ENCODE peak calls at places on chromosomes 5 and 9, in ten cellular contexts. I is stomach, W is AG04450, R is lower leg skin, P is fibroblast of mammary gland, K is IMR-90, G is mucosa of descending colon, E is heart left ventricle, T is esophagus squamous epithelium, Q is kidney epithelial cell. V is an unnamed sample.

GRCh38 chr5:79800979-79801827 is 111.6 kb downstream of the CMYA5 start:
- DNase-seq in I (no peak), W (no peak), R (no peak), P (peak), K (peak), G (no peak), E (no peak), T (no peak), Q (no peak), V (peak)

GRCh38 chr9:124345063-124345462 is 70.2 kb downstream of the PSMB7 start:
- DNase-seq in I (no peak), W (no peak), R (no peak), P (no peak), K (no peak), G (peak), E (peak), T (no peak), Q (no peak), V (no peak)

GRCh38 chr5:170572453-170572852 is 68.6 kb downstream of the KCNIP1 start:
- DNase-seq in I (no peak), W (no peak), R (no peak), P (peak), K (no peak), G (no peak), E (no peak), T (no peak), Q (peak), V (no peak)

GRCh38 chr5:31364881-31365636 is 166.8 kb downstream of the DROSHA start:
- DNase-seq in I (no peak), W (no peak), R (no peak), P (peak), K (peak), G (no peak), E (no peak), T (no peak), Q (no peak), V (no peak)

GRCh38 chr5:124963236-124963929 is 216.9 kb upstream of the ZNF608 start:
- DNase-seq in I (no peak), W (peak), R (no peak), P (peak), K (peak), G (no peak), E (no peak), T (no peak), Q (no peak), V (peak)

GRCh38 chr5:32708949-32709348 is 2.2 kb upstream of the NPR3 start:
- DNase-seq in I (no peak), W (no peak), R (no peak), P (no peak), K (no peak), G (no peak), E (no peak), T (no peak), Q (no peak), V (no peak)

GRCh38 chr5:173872887-173873286 is 15.3 kb upstream of the CPEB4 start:
- DNase-seq in I (no peak), W (no peak), R (no peak), P (no peak), K (no peak), G (no peak), E (no peak), T (no peak), Q (no peak), V (no peak)

GRCh38 chr5:67211926-67212325 is 15.3 kb upstream of the CD180 start:
- DNase-seq in I (no peak), W (peak), R (no peak), P (peak), K (peak), G (no peak), E (no peak), T (no peak), Q (peak), V (peak)

GRCh38 chr5:179193746-179194145 is 133.6 kb downstream of the ZNF354C start:
- DNase-seq in I (no peak), W (no peak), R (no peak), P (no peak), K (no peak), G (no peak), E (peak), T (no peak), Q (no peak), V (no peak)

GRCh38 chr9:114163517-114163924 is 8.2 kb downstream of the COL27A1 start:
- DNase-seq in I (peak), W (no peak), R (no peak), P (peak), K (peak), G (no peak), E (peak), T (no peak), Q (no peak), V (peak)

GRCh38 chr5:95283022-95283615 is 1.8 kb downstream of the MCTP1 start:
- DNase-seq in I (no peak), W (no peak), R (no peak), P (no peak), K (no peak), G (no peak), E (no peak), T (no peak), Q (no peak), V (no peak)

GRCh38 chr5:61408476-61409168 is 76.6 kb downstream of the ZSWIM6 start:
- DNase-seq in I (peak), W (peak), R (peak), P (peak), K (peak), G (peak), E (peak), T (peak), Q (peak), V (peak)
- H3K4me3 ChIP-seq in I (peak), W (peak), R (no peak), P (peak), K (no peak), G (peak), E (peak), T (no peak), Q (peak), V (peak)

DNA sequence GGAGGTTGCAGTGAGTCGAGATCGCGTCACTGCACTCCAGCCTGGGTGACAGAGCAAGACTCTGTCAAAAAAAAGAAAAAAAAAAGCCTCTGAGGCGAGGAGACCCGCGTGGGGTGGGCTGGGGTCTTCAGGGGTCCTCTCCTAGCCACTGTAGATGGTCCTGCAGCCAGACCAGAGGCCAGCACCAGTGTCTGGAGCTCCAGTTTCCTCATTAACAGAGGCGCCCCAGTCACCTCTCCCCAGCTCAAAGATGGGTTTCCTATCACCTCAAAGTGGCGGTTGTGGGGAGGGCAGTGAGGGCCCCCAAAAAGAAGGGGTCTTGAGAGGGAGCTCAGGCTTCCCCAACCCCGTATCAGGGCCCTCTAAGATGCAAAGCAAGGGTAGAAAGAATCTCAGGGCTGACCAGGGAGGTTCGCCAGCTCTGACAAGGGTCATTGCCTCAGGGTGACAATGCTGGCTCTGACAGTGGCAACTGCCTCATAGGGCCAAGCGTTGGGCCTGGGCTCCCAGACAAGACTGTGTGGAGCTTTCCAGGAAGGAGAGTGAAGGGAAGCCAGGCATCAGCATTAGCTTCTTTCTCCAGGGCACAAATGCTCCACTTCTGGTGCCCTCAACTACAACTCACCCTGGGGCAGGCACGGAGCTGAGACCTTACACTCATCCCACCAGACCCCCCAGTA is 15.0 kb downstream of the STK10 start:
- DNase-seq in I (no peak), W (no peak), R (no peak), P (no peak), K (no peak), G (no peak), E (peak), T (no peak), Q (no peak), V (no peak)
- H3K4me3 ChIP-seq in I (no peak), W (no peak), R (no peak), P (no peak), K (no peak), G (no peak), E (no peak), T (no peak), Q (no peak), V (no peak)

GRCh38 chr9:82127993-82128710 is 139.6 kb downstream of the SPATA31D1 start:
- DNase-seq in I (no peak), W (no peak), R (no peak), P (no peak), K (no peak), G (no peak), E (no peak), T (no peak), Q (no peak), V (no peak)
- H3K4me3 ChIP-seq in I (no peak), W (no peak), R (no peak), P (no peak), K (no peak), G (no peak), E (no peak), T (no peak), Q (no peak), V (no peak)

GRCh38 chr9:84849049-84849448 is 179.5 kb downstream of the NTRK2 start:
- DNase-seq in I (no peak), W (no peak), R (no peak), P (no peak), K (no peak), G (no peak), E (no peak), T (no peak), Q (no peak), V (no peak)

GRCh38 chr9:84845956-84846355 is 176.4 kb downstream of the NTRK2 start:
- DNase-seq in I (no peak), W (no peak), R (no peak), P (no peak), K (no peak), G (no peak), E (no peak), T (no peak), Q (no peak), V (no peak)

GRCh38 chr9:84843175-84843824 is 173.8 kb downstream of the NTRK2 start:
- DNase-seq in I (no peak), W (no peak), R (no peak), P (no peak), K (no peak), G (peak), E (no peak), T (no peak), Q (no peak), V (no peak)

GRCh38 chr9:84850830-84851372 is 181.4 kb downstream of the NTRK2 start:
- DNase-seq in I (no peak), W (no peak), R (no peak), P (no peak), K (no peak), G (no peak), E (no peak), T (no peak), Q (no peak), V (no peak)

GRCh38 chr9:84846501-84847323 is 177.2 kb downstream of the NTRK2 start:
- DNase-seq in I (no peak), W (no peak), R (no peak), P (no peak), K (no peak), G (no peak), E (no peak), T (no peak), Q (no peak), V (no peak)
- H3K4me3 ChIP-seq in I (no peak), W (no peak), R (no peak), P (no peak), K (no peak), G (no peak), E (no peak), T (no peak), Q (no peak), V (no peak)

GRCh38 chr5:36605241-36605640 is 1.2 kb upstream of the SLC1A3 start:
- DNase-seq in I (no peak), W (no peak), R (no peak), P (peak), K (no peak), G (no peak), E (no peak), T (no peak), Q (no peak), V (no peak)

GRCh38 chr5:36607114-36607561 is 732 bp downstream of the SLC1A3 start:
- DNase-seq in I (no peak), W (no peak), R (no peak), P (peak), K (peak), G (no peak), E (peak), T (no peak), Q (no peak), V (peak)

GRCh38 chr5:36607838-36608783 is 1.7 kb downstream of the SLC1A3 start:
- DNase-seq in I (no peak), W (no peak), R (no peak), P (peak), K (no peak), G (no peak), E (no peak), T (no peak), Q (no peak), V (peak)

GRCh38 chr5:36606437-36607113 is at the start of gene SLC1A3:
- DNase-seq in I (peak), W (no peak), R (peak), P (peak), K (peak), G (peak), E (peak), T (no peak), Q (peak), V (peak)

DNA sequence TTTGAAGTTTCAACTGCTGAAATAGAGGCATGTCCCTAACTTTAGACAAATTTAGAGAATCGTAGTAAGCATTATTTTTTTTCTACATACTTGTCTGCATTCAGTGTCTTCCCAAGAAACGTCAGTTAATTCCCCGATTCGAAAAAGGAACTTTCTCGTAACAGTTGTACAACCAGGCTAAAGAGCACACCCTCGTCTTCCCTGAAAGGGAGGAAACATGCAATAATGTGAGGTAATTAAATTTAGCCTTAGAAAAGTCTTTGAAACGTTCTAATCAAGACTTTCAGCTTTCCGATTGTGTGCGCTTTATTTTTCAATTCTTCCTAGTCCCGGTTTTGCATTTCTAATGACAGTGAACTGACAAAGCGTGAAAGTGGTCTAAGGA is 362 bp upstream of the SLC1A3 start:
- DNase-seq in I (no peak), W (no peak), R (no peak), P (peak), K (no peak), G (no peak), E (no peak), T (no peak), Q (no peak), V (no peak)
- H3K4me3 ChIP-seq in I (peak), W (peak), R (no peak), P (peak), K (peak), G (no peak), E (peak), T (peak), Q (peak), V (peak)

GRCh38 chr9:135736265-135736978 is 34.4 kb downstream of the KCNT1 start:
- DNase-seq in I (no peak), W (no peak), R (no peak), P (no peak), K (no peak), G (no peak), E (no peak), T (no peak), Q (no peak), V (no peak)
- H3K4me3 ChIP-seq in I (no peak), W (no peak), R (no peak), P (no peak), K (no peak), G (no peak), E (no peak), T (no peak), Q (no peak), V (no peak)

GRCh38 chr5:177371120-177371537 is 13.1 kb upstream of the SLC34A1 start:
- DNase-seq in I (no peak), W (no peak), R (no peak), P (no peak), K (no peak), G (no peak), E (no peak), T (no peak), Q (no peak), V (no peak)

GRCh38 chr5:177371705-177372533 is 12.3 kb upstream of the SLC34A1 start:
- DNase-seq in I (no peak), W (no peak), R (no peak), P (no peak), K (no peak), G (no peak), E (no peak), T (no peak), Q (no peak), V (no peak)

GRCh38 chr5:177369050-177369912 is 11.6 kb downstream of the RGS14 start:
- DNase-seq in I (no peak), W (no peak), R (no peak), P (peak), K (no peak), G (peak), E (no peak), T (no peak), Q (no peak), V (no peak)

GRCh38 chr5:177369913-177370487 is 12.3 kb downstream of the RGS14 start:
- DNase-seq in I (no peak), W (no peak), R (no peak), P (no peak), K (no peak), G (no peak), E (no peak), T (no peak), Q (no peak), V (no peak)

DNA sequence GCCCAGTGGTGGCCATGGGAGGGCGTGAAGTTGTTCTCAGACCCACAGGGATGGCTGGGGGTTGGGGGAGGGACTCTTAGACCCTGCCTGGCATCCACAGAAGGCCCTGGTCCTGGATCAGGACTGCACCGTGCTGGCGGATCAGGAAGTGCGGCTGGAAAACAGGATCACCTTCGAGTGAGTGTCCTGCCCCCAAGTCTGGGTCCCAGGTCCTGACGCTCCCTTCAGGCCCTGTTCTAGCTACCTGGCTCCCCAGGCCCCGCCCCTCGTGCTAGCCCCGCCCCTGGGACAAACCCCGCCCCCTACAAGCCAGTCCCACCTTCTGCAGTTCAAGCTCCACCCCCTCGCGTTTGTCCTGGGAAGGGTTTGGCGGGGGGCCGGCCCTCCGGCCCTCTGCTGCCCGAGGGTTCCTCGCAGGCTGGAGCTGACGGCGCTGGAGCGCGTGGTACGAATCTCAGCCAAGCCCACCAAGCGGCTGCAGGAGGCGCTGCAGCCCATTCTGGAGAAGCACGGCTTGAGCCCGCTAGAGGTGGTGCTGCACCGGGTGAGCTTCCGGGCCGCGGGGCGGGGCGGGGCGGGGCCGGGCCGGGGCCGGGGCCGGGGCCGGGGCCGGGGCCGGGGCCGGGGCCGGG is 12.9 kb downstream of the RGS14 start:
- DNase-seq in I (peak), W (peak), R (no peak), P (peak), K (peak), G (peak), E (peak), T (no peak), Q (peak), V (peak)
- H3K4me3 ChIP-seq in I (peak), W (peak), R (no peak), P (no peak), K (peak), G (no peak), E (peak), T (peak), Q (peak), V (peak)

DNA sequence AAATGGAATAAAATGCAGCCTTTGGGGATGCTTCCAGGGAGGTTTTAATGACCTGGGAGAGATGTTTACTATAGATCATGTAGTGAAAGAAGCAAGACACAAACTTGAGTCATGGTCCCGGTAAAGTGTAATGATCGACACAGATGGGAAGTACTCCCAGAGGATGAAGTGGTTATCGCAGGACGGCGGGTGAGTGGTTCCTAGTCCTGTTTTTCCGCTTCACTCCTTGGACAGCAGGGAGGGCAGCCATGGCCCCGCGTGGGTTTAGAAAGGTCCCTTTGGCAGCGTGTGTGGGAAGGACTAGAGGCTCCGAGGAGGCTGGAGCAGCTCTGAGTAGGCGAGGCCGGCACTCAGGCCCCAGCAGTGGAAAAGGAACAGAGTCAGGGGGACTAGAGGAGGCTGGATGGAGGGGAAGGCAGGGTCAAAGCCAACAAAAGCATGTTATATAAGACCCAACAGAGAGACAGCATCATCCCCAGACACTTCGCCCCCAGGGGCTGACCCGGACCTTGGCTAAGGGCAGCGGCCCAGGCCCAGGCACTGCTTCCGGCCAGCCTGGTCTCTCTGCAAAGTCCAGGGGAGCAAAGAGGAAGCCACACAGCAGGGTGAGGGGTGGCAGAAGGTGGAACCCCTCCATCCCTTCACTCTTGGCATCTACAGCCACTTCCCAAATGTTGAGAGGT is 49.1 kb upstream of the STXBP1 start:
- DNase-seq in I (no peak), W (no peak), R (no peak), P (peak), K (peak), G (no peak), E (peak), T (no peak), Q (no peak), V (peak)
- H3K4me3 ChIP-seq in I (no peak), W (peak), R (no peak), P (peak), K (no peak), G (no peak), E (no peak), T (peak), Q (no peak), V (peak)

GRCh38 chr9:134329576-134329855 is 3.3 kb downstream of the RXRA start:
- DNase-seq in I (no peak), W (no peak), R (no peak), P (no peak), K (no peak), G (peak), E (peak), T (no peak), Q (no peak), V (no peak)
- H3K4me3 ChIP-seq in I (peak), W (peak), R (no peak), P (no peak), K (no peak), G (no peak), E (peak), T (peak), Q (no peak), V (peak)